ENCODE peak calls at places on chromosomes 7 and 10, in four cellular contexts. Z, L, D and R are unnamed samples.

GRCh38 chr7:157690833-157691382 is 354.1 kb downstream of the DNAJB6 start:
- DNase-seq in L (peak; percentile 68), D (peak; percentile 94), Z (peak; percentile 26), R (no peak)

GRCh38 chr7:158442260-158442659 is 145.4 kb downstream of the PTPRN2 start:
- DNase-seq in Z (no peak), D (peak; percentile 26), L (no peak), R (no peak)

GRCh38 chr7:82715344-82715743 is 271.8 kb upstream of the CACNA2D1 start:
- DNase-seq in L (no peak), D (no peak), Z (no peak), R (no peak)

GRCh38 chr7:229184-229964 is 37.0 kb downstream of the FAM20C start:
- DNase-seq in D (no peak), Z (no peak), L (peak; percentile 96), R (peak; percentile 66)

GRCh38 chr7:55415173-55415778 is 50.1 kb downstream of the LANCL2 start:
- DNase-seq in Z (peak; percentile 57), D (peak; percentile 87), L (peak; percentile 82), R (peak; percentile 81)

GRCh38 chr10:101223274-101224059 is 5.8 kb downstream of the LBX1 start:
- DNase-seq in D (peak; percentile 61), Z (no peak), L (no peak), R (no peak)

GRCh38 chr7:77467453-77467852 is 51.3 kb upstream of the GSAP start:
- DNase-seq in D (no peak), L (peak; percentile 73), Z (no peak), R (no peak)

GRCh38 chr7:68121655-68122054 is 1125.0 kb downstream of the TYW1 start:
- DNase-seq in Z (no peak), L (no peak), D (no peak), R (no peak)

GRCh38 chr7:135715673-135716072 is 12.3 kb downstream of the SLC13A4 start:
- DNase-seq in L (no peak), D (no peak), Z (no peak), R (no peak)

GRCh38 chr10:99487125-99487524 is 45.6 kb upstream of the NKX2-3 start:
- DNase-seq in L (no peak), Z (no peak), D (no peak), R (no peak)

GRCh38 chr7:70614237-70614984 is 517.5 kb upstream of the GALNT17 start:
- DNase-seq in L (peak; percentile 89), D (peak; percentile 81), Z (peak; percentile 53), R (no peak)

GRCh38 chr10:103747193-103747865 is 108.0 kb downstream of the SH3PXD2A start:
- DNase-seq in D (no peak), Z (peak; percentile 56), L (no peak), R (no peak)

GRCh38 chr7:32564542-32564941 is 69.3 kb downstream of the AVL9 start:
- DNase-seq in L (no peak), D (no peak), Z (no peak), R (no peak)

GRCh38 chr7:128830231-128831177 is at the start of gene FLNC:
- DNase-seq in L (peak; percentile 82), Z (peak; percentile 19), D (peak; percentile 74), R (peak; percentile 93)

GRCh38 chr7:100582041-100582579 is 3.8 kb downstream of the LRCH4 start:
- DNase-seq in D (no peak), L (no peak), Z (no peak), R (no peak)

GRCh38 chr7:142414915-142415314 is 157.1 kb upstream of the PRSS58 start:
- DNase-seq in D (no peak), L (no peak), Z (no peak), R (no peak)

GRCh38 chr7:142418316-142418715 is 160.5 kb upstream of the PRSS58 start:
- DNase-seq in D (no peak), Z (no peak), L (no peak), R (no peak)

GRCh38 chr7:142425281-142425680 is 167.4 kb upstream of the PRSS58 start:
- DNase-seq in Z (no peak), D (no peak), L (no peak), R (no peak)

DNA sequence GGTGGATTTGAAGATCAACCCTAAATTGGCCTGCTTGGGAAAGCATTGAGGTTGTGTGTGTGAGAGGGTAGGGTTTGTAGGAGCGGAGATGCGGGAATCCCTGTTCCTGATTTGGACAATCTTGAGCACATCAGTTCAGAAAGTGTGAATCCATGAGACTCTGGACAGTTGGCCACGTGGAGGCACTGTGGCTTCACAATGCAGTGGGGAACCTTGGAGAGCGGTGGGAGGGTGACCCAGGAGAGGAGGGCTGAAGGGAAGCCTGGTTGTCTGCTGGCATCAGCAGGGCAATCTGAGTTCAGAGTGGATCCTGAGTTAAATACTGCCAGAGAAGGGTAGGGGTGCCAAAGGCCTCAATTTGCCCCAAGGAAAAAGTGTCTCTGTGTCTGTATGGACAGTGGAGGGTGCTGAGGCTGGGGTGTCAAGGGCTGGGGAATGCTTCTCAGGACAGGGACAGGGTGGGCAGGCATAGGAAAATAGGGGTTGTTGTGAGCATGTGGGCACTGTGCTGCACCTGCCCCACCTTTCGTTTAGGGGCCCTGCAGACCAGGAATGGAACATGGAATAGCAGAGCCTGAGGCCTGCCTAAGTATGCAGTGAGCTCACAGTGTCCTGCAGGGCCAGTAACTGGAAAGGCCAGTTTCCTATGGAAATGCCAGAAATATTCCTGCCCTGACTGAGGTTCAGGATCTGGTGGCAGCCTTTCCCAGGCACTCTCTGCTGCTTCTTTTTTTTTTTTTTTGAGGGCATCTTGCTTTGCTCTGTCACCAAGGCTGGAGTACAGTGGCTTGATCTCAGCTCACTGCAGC is 162.9 kb upstream of the PRSS58 start:
- DNase-seq in L (no peak), D (peak; percentile 41), Z (peak; percentile 14), R (no peak)
- TF ChIP-seq CTCF in L (no peak), D (peak; percentile 33), Z (no peak), R (no peak)

GRCh38 chr7:151744656-151745055 is 132.3 kb downstream of the PRKAG2 start:
- DNase-seq in L (no peak), D (no peak), Z (no peak), R (no peak)
- H3K4me3 ChIP-seq in L (no peak overlapping the region), D (no peak overlapping the region), Z (no peak overlapping the region), R (no peak overlapping the region)

GRCh38 chr10:106789623-106790022 is 374.9 kb downstream of the SORCS1 start:
- DNase-seq in L (no peak), D (no peak), Z (no peak), R (no peak)

GRCh38 chr10:106795619-106796018 is 368.9 kb downstream of the SORCS1 start:
- DNase-seq in D (peak; percentile 75), L (no peak), Z (no peak), R (no peak)
- TF ChIP-seq CTCF in D (peak; percentile 84), L (no peak), Z (no peak), R (no peak)

GRCh38 chr7:125966278-125967048 is 1036.8 kb upstream of the POT1 start:
- DNase-seq in D (no peak), L (no peak), Z (no peak), R (no peak)
- H3K4me3 ChIP-seq in D (no peak overlapping the region), L (no peak overlapping the region), Z (no peak overlapping the region), R (no peak overlapping the region)

GRCh38 chr10:81082621-81083376 is 545.1 kb downstream of the SH2D4B start:
- DNase-seq in Z (no peak), D (no peak), L (no peak), R (no peak)

GRCh38 chr10:81081887-81082620 is 544.4 kb downstream of the SH2D4B start:
- DNase-seq in Z (peak; percentile 0), L (no peak), D (peak; percentile 38), R (no peak)
- TF ChIP-seq CTCF in Z (no peak), L (no peak), D (peak; percentile 55), R (no peak)